ENCODE peak calls at places on chromosomes 13 and 19, in six cellular contexts. One of them, this sample, is unnamed. For H3K9me3 and H3K36me3, the result is how much of the 10 kb centered on the place peaks cover.

GRCh38 chr13:112354330-112355273 is 21.6 kb upstream of the SPACA7 start:
- DNase-seq in tibial artery: no peak
- DNase-seq in aorta: no peak
- DNase-seq in stomach: no peak
- DNase-seq in spleen: peak
- DNase-seq in cardiac muscle cell: no peak
- DNase-seq in this sample: no peak

GRCh38 chr19:30225615-30226463 is 146.3 kb upstream of the ZNF536 start:
- DNase-seq in tibial artery: no peak
- DNase-seq in aorta: no peak
- DNase-seq in stomach: no peak
- DNase-seq in spleen: no peak
- DNase-seq in cardiac muscle cell: no peak
- DNase-seq in this sample: peak

GRCh38 chr19:2034729-2035589 is 16.1 kb downstream of the MKNK2 start:
- DNase-seq in tibial artery: no peak
- DNase-seq in aorta: peak
- DNase-seq in stomach: peak
- DNase-seq in spleen: peak
- DNase-seq in cardiac muscle cell: peak
- DNase-seq in this sample: peak

GRCh38 chr19:48715681-48716171 is 3.8 kb downstream of the MAMSTR start:
- DNase-seq in tibial artery: no peak
- DNase-seq in aorta: no peak
- DNase-seq in stomach: no peak
- DNase-seq in spleen: no peak
- DNase-seq in cardiac muscle cell: no peak
- DNase-seq in this sample: peak

GRCh38 chr19:29708553-29709439 is 6.3 kb downstream of the C19orf12 start:
- DNase-seq in tibial artery: no peak
- DNase-seq in aorta: no peak
- DNase-seq in stomach: no peak
- DNase-seq in spleen: peak
- DNase-seq in cardiac muscle cell: peak
- DNase-seq in this sample: no peak

GRCh38 chr19:15812059-15812722 is 3.3 kb downstream of the OR10H1 start:
- DNase-seq in tibial artery: no peak
- DNase-seq in aorta: no peak
- DNase-seq in stomach: peak
- DNase-seq in spleen: no peak
- DNase-seq in cardiac muscle cell: no peak
- DNase-seq in this sample: peak

GRCh38 chr13:46136688-46137087 is 31.9 kb upstream of the CPB2 start:
- DNase-seq in tibial artery: no peak
- DNase-seq in aorta: no peak
- DNase-seq in stomach: no peak
- DNase-seq in spleen: no peak
- DNase-seq in cardiac muscle cell: no peak
- DNase-seq in this sample: no peak

GRCh38 chr13:106815545-106815944 is 247.6 kb upstream of the ARGLU1 start:
- DNase-seq in tibial artery: no peak
- DNase-seq in aorta: no peak
- DNase-seq in stomach: no peak
- DNase-seq in spleen: no peak
- DNase-seq in cardiac muscle cell: no peak
- DNase-seq in this sample: no peak

GRCh38 chr19:9608912-9609311 is 12.1 kb downstream of the ZNF561 start:
- DNase-seq in tibial artery: no peak
- DNase-seq in aorta: no peak
- DNase-seq in stomach: no peak
- DNase-seq in spleen: no peak
- DNase-seq in cardiac muscle cell: no peak
- DNase-seq in this sample: no peak
- H3K9me3 ChIP-seq in tibial artery: half or more
- H3K9me3 ChIP-seq in aorta: under half
- H3K9me3 ChIP-seq in stomach: under half
- H3K9me3 ChIP-seq in spleen: under half
- H3K9me3 ChIP-seq in cardiac muscle cell: under half
- H3K9me3 ChIP-seq in this sample: half or more

GRCh38 chr19:47141695-47142094 is 11.1 kb downstream of the SAE1 start:
- DNase-seq in tibial artery: no peak
- DNase-seq in aorta: no peak
- DNase-seq in stomach: no peak
- DNase-seq in spleen: no peak
- DNase-seq in cardiac muscle cell: no peak
- DNase-seq in this sample: no peak
- H3K36me3 ChIP-seq in tibial artery: under half
- H3K36me3 ChIP-seq in aorta: under half
- H3K36me3 ChIP-seq in stomach: under half
- H3K36me3 ChIP-seq in spleen: under half
- H3K36me3 ChIP-seq in cardiac muscle cell: under half
- H3K36me3 ChIP-seq in this sample: under half

DNA sequence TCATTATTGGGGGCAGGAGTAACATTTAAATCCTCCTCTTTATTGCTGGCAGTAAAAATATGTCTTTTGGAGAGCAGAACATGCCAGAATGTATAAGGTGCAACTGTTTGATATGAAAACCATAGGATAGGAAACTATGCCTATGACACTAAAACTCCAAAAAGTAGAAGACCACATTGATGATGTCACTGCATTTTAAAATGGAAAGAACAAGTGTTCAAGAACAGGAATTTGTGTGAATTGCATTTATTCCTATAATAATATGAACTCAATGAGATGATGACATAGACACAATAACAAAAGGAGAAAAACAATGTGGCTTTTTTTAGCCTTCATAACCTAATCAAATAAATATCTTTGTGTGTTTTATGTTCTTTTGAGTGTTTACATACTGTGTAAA is 3.7 kb upstream of the ZNF225 start:
- DNase-seq in tibial artery: no peak
- DNase-seq in aorta: no peak
- DNase-seq in stomach: no peak
- DNase-seq in spleen: no peak
- DNase-seq in cardiac muscle cell: no peak
- DNase-seq in this sample: no peak
- H3K9me3 ChIP-seq in tibial artery: half or more
- H3K9me3 ChIP-seq in aorta: under half
- H3K9me3 ChIP-seq in stomach: under half
- H3K9me3 ChIP-seq in spleen: under half
- H3K9me3 ChIP-seq in cardiac muscle cell: under half
- H3K9me3 ChIP-seq in this sample: under half

GRCh38 chr13:50099473-50099872 is 84.2 kb downstream of the KCNRG start:
- DNase-seq in tibial artery: no peak
- DNase-seq in aorta: no peak
- DNase-seq in stomach: no peak
- DNase-seq in spleen: no peak
- DNase-seq in cardiac muscle cell: no peak
- DNase-seq in this sample: no peak
- H3K36me3 ChIP-seq in tibial artery: under half
- H3K36me3 ChIP-seq in aorta: under half
- H3K36me3 ChIP-seq in stomach: under half
- H3K36me3 ChIP-seq in spleen: under half
- H3K36me3 ChIP-seq in cardiac muscle cell: under half
- H3K36me3 ChIP-seq in this sample: under half

DNA sequence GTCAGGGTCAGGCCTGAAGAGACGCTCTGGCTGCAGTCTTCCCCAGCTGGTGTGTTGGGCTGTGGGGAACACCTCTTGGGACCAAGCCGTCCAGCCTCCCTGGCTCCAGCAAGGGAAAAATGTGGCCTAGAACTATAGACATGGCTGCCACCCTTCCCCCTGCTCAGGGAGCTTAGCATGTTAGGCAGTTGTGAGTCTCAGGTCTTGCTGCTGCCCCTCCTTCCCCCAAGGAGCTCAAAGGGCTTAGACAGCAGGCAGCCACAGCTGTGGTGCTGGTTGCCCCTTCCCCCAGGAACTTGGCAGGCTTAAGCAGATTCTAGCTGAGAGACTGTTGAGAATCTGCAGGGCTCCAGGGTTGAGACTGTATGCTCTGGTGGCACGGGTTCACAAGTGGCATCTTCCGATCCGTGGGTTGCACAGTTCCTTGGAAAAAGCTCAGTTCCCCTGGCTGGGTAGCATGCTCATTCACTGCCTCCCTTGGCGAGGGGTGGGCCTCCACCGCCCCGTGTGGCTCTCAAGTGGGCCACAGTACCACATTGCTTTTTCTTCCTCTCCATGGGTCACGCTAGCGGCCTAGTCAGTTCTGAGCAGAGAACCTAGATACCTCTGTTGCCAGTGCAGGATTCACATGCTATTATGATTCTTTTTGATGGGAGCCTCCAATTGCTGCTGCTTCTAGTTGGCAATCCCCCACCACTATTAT is 1258.6 kb downstream of the OLFM4 start:
- DNase-seq in tibial artery: no peak
- DNase-seq in aorta: peak
- DNase-seq in stomach: no peak
- DNase-seq in spleen: peak
- DNase-seq in cardiac muscle cell: no peak
- DNase-seq in this sample: no peak
- H3K9me3 ChIP-seq in tibial artery: under half
- H3K9me3 ChIP-seq in aorta: under half
- H3K9me3 ChIP-seq in stomach: under half
- H3K9me3 ChIP-seq in spleen: under half
- H3K9me3 ChIP-seq in cardiac muscle cell: under half
- H3K9me3 ChIP-seq in this sample: under half

GRCh38 chr13:47893527-47893926 is 107.5 kb downstream of the SUCLA2 start:
- DNase-seq in tibial artery: no peak
- DNase-seq in aorta: no peak
- DNase-seq in stomach: no peak
- DNase-seq in spleen: no peak
- DNase-seq in cardiac muscle cell: no peak
- DNase-seq in this sample: no peak

GRCh38 chr13:47892374-47892773 is 108.7 kb downstream of the SUCLA2 start:
- DNase-seq in tibial artery: no peak
- DNase-seq in aorta: no peak
- DNase-seq in stomach: no peak
- DNase-seq in spleen: no peak
- DNase-seq in cardiac muscle cell: no peak
- DNase-seq in this sample: no peak

GRCh38 chr13:47886314-47886713 is 114.8 kb downstream of the SUCLA2 start:
- DNase-seq in tibial artery: no peak
- DNase-seq in aorta: no peak
- DNase-seq in stomach: no peak
- DNase-seq in spleen: no peak
- DNase-seq in cardiac muscle cell: no peak
- DNase-seq in this sample: no peak

GRCh38 chr13:47896111-47896510 is 105.0 kb downstream of the SUCLA2 start:
- DNase-seq in tibial artery: no peak
- DNase-seq in aorta: no peak
- DNase-seq in stomach: no peak
- DNase-seq in spleen: no peak
- DNase-seq in cardiac muscle cell: no peak
- DNase-seq in this sample: no peak

DNA sequence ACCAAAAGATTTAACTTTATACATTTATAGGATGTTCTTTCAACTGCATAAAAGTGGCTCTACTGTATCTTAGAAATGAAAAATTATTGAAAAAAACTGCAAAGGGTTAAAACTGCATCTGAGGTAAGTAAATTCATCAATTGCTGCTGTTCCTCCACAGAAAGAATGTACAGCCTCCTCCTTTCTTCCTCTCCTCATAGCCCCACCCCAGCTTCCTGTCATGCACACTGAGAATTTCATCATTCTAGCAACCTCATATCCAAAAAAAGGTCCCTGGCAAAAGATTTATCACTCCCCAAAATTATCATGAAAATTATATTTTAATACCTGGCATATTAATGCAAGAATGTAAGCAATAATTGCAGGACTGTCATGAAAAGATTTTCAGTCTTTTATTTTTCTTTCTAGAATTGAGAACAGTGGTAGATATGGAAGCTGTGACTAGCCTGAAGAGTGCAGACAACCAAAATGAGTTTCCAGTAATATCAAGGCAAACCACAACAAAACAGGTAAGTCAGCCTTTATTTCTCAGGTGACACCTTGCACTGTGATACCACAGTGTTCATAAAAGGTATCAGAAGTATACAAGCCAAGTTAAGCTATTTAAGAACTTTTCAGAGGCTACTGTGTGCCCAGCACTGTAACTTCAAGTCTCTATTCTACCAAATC is 110.8 kb downstream of the SUCLA2 start:
- DNase-seq in tibial artery: no peak
- DNase-seq in aorta: no peak
- DNase-seq in stomach: no peak
- DNase-seq in spleen: no peak
- DNase-seq in cardiac muscle cell: peak
- DNase-seq in this sample: peak
- H3K36me3 ChIP-seq in tibial artery: under half
- H3K36me3 ChIP-seq in aorta: under half
- H3K36me3 ChIP-seq in stomach: under half
- H3K36me3 ChIP-seq in spleen: under half
- H3K36me3 ChIP-seq in cardiac muscle cell: under half
- H3K36me3 ChIP-seq in this sample: under half

GRCh38 chr19:52322429-52322828 is 13.6 kb upstream of the ZNF610 start:
- DNase-seq in tibial artery: no peak
- DNase-seq in aorta: no peak
- DNase-seq in stomach: no peak
- DNase-seq in spleen: no peak
- DNase-seq in cardiac muscle cell: no peak
- DNase-seq in this sample: no peak
- H3K9me3 ChIP-seq in tibial artery: half or more
- H3K9me3 ChIP-seq in aorta: under half
- H3K9me3 ChIP-seq in stomach: half or more
- H3K9me3 ChIP-seq in spleen: half or more
- H3K9me3 ChIP-seq in cardiac muscle cell: under half
- H3K9me3 ChIP-seq in this sample: half or more

DNA sequence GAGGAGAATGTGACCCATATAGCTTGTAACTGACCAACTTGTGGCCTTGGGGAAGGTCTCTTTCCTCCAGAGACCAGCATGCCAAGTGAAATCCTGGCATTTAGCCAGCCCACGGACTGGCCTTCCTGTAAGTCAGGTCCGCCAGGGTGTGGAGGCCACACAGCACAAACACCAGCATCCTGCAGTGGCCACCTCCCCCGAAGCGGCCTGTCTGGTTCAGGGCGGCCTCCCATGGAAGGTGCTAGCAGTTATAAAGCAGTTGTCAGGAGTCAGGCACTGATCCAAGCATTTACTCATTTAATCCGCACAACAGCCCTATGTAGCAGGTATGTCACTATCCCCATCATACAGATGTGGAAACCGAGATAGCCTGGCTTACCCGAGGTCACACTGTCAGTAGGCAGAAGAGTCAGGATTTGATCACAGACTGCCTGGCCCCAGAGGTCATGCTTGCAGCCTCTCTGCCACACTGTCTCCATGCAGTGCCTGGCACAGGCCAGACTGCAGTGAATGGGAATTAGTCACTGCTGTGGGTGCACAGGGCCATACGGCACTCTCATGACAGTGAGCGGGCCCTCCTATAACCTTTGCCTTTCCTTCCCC is 36.7 kb downstream of the CAPN12 start:
- DNase-seq in tibial artery: no peak
- DNase-seq in aorta: no peak
- DNase-seq in stomach: peak
- DNase-seq in spleen: peak
- DNase-seq in cardiac muscle cell: peak
- DNase-seq in this sample: no peak
- H3K36me3 ChIP-seq in tibial artery: half or more
- H3K36me3 ChIP-seq in aorta: under half
- H3K36me3 ChIP-seq in stomach: half or more
- H3K36me3 ChIP-seq in spleen: half or more
- H3K36me3 ChIP-seq in cardiac muscle cell: half or more
- H3K36me3 ChIP-seq in this sample: half or more

GRCh38 chr19:55716531-55716930 is 21.7 kb downstream of the NLRP9 start:
- DNase-seq in tibial artery: no peak
- DNase-seq in aorta: no peak
- DNase-seq in stomach: no peak
- DNase-seq in spleen: no peak
- DNase-seq in cardiac muscle cell: no peak
- DNase-seq in this sample: no peak
- H3K9me3 ChIP-seq in tibial artery: under half
- H3K9me3 ChIP-seq in aorta: under half
- H3K9me3 ChIP-seq in stomach: under half
- H3K9me3 ChIP-seq in spleen: under half
- H3K9me3 ChIP-seq in cardiac muscle cell: under half
- H3K9me3 ChIP-seq in this sample: under half

GRCh38 chr13:110199046-110199831 is 107.7 kb downstream of the COL4A1 start:
- DNase-seq in tibial artery: no peak
- DNase-seq in aorta: no peak
- DNase-seq in stomach: no peak
- DNase-seq in spleen: no peak
- DNase-seq in cardiac muscle cell: no peak
- DNase-seq in this sample: no peak
- H3K36me3 ChIP-seq in tibial artery: half or more
- H3K36me3 ChIP-seq in aorta: under half
- H3K36me3 ChIP-seq in stomach: half or more
- H3K36me3 ChIP-seq in spleen: under half
- H3K36me3 ChIP-seq in cardiac muscle cell: under half
- H3K36me3 ChIP-seq in this sample: half or more

This sample was measured in adipocyte.